ENCODE peak calls at places on chromosomes 7 and 10, in six cellular contexts. L is H1, P is sigmoid colon, T is A549, U is HepG2, Q is tibial nerve. X is an unnamed sample.

GRCh38 chr7:41374150-41374848 is 328.6 kb downstream of the INHBA start:
- DNase-seq in L (no peak), P (no peak), T (no peak), U (no peak), Q (no peak), X (no peak)

GRCh38 chr10:48836605-48837004 is 103.0 kb downstream of the LRRC18 start:
- DNase-seq in L (no peak), P (no peak), T (no peak), U (no peak), Q (no peak), X (no peak)

GRCh38 chr10:10817609-10818008 is 200.1 kb upstream of the CELF2 start:
- DNase-seq in L (no peak), P (no peak), T (no peak), U (no peak), Q (no peak), X (no peak)

GRCh38 chr7:74398426-74398825 is 55.3 kb upstream of the GTF2IRD1 start:
- DNase-seq in L (no peak), P (peak; percentile 57), T (no peak), U (no peak), Q (no peak), X (no peak)

GRCh38 chr7:3695602-3696001 is 394.6 kb downstream of the SDK1 start:
- DNase-seq in L (no peak), P (no peak), T (no peak), U (no peak), Q (no peak), X (no peak)

GRCh38 chr10:48224979-48225560 is 49.4 kb downstream of the FRMPD2 start:
- DNase-seq in L (no peak), P (no peak), T (no peak), U (no peak), Q (no peak), X (no peak)

GRCh38 chr7:47574473-47575328 is 7.2 kb downstream of the TNS3 start:
- DNase-seq in L (no peak), P (no peak), T (no peak), U (peak; percentile 74), Q (no peak), X (peak; percentile 71)

GRCh38 chr10:71553371-71553900 is 156.7 kb downstream of the CDH23 start:
- DNase-seq in L (no peak), P (no peak), T (no peak), U (no peak), Q (no peak), X (no peak)

GRCh38 chr7:141402277-141402996 is 148.8 kb upstream of the AGK start:
- DNase-seq in L (no peak), P (no peak), T (no peak), U (no peak), Q (no peak), X (no peak)

GRCh38 chr10:21475393-21475792 is 50.1 kb downstream of the SKIDA1 start:
- DNase-seq in L (no peak), P (no peak), T (no peak), U (peak; percentile 70), Q (no peak), X (no peak)

GRCh38 chr7:130144632-130145171 is 60.5 kb downstream of the TMEM209 start:
- DNase-seq in L (peak; percentile 32), P (no peak), T (peak; percentile 18), U (peak; percentile 33), Q (no peak), X (no peak)

GRCh38 chr10:121104476-121105111 is 253.4 kb downstream of the WDR11 start:
- DNase-seq in L (no peak), P (no peak), T (no peak), U (no peak), Q (no peak), X (no peak)

GRCh38 chr10:60426425-60426824 is 36.8 kb upstream of the ANK3 start:
- DNase-seq in L (no peak), P (no peak), T (peak; percentile 35), U (peak; percentile 6), Q (no peak), X (no peak)

GRCh38 chr7:134186022-134186421 is 58.9 kb downstream of the LRGUK start:
- DNase-seq in L (no peak), P (no peak), T (no peak), U (no peak), Q (no peak), X (no peak)

GRCh38 chr10:69512901-69513300 is 60.3 kb downstream of the NEUROG3 start:
- DNase-seq in L (no peak), P (no peak), T (no peak), U (no peak), Q (no peak), X (no peak)

GRCh38 chr7:95525503-95525902 is 39.8 kb downstream of the ASB4 start:
- DNase-seq in L (no peak), P (no peak), T (no peak), U (no peak), Q (no peak), X (no peak)

GRCh38 chr10:121813211-121813812 is 114.5 kb downstream of the ATE1 start:
- DNase-seq in L (no peak), P (no peak), T (no peak), U (no peak), Q (no peak), X (no peak)

GRCh38 chr7:102220929-102221850 is 65.5 kb upstream of the SH2B2 start:
- DNase-seq in L (no peak), P (no peak), T (no peak), U (no peak), Q (no peak), X (no peak)

GRCh38 chr10:71647526-71648354 is 71.8 kb downstream of the C10orf105 start:
- DNase-seq in L (peak; percentile 78), P (no peak), T (peak; percentile 43), U (peak; percentile 18), Q (no peak), X (no peak)

GRCh38 chr7:1063361-1063760 is 19.0 kb downstream of the GPR146 start:
- DNase-seq in L (no peak), P (no peak), T (no peak), U (no peak), Q (no peak), X (no peak)

GRCh38 chr7:110156511-110156910 is 934.4 kb upstream of the LRRN3 start:
- DNase-seq in L (no peak), P (no peak), T (no peak), U (no peak), Q (no peak), X (no peak)

GRCh38 chr10:8122970-8123369 is 68.5 kb downstream of the GATA3 start:
- DNase-seq in L (no peak), P (no peak), T (no peak), U (no peak), Q (no peak), X (no peak)
- TF ChIP-seq CTCF in L (no peak), P (no peak), T (no peak), U (no peak), Q (no peak), X (no peak)

GRCh38 chr10:28331821-28332220 is 29.0 kb upstream of the MPP7 start:
- DNase-seq in L (no peak), P (no peak), T (no peak), U (no peak), Q (no peak), X (no peak)
- H3K4me3 ChIP-seq in L (no peak overlapping the region), P (no peak overlapping the region), T (no peak overlapping the region), U (no peak overlapping the region), Q (no peak overlapping the region), X (no peak overlapping the region)

DNA sequence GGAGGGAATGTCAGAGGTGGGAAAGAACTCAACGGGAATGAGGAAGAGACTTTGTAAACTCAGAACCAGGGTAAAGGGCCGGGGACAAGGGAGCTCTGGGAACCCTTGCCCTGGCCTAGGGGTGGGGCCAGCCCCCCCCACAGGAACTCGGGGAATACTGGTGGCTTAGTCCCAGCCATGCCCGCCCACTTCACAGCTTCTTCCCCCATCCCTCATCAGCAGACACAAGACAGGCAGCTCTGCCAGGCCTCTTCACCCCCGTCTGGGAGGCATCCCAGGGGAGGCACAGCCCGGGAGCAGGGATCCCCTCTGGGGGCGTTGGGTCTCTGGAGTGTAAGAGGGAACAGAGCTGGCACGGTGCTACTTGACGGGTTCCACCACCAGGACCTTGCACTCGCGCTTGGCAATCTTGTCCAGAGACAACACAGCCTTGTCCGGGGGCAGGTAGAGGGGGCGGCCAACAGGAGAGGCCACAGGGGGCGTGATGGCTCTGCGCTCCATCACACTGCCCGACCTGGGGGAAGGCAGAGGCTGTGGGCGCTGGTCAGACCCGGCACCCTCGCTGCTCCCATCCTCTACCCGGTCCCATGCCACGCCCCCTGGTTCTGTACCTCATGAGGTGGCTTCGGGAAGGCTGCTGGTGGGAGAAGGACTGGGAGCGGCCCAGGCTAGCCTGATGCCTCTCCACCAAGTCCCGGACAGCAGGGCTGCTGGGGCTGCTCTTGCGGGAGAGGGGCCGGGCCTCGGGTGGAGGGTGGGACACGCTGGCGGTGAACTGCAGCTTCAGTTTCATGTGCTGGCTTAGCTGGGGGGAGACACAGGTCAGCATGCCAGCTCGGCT is 3.7 kb downstream of the TRAPPC14 start:
- DNase-seq in L (no peak), P (no peak), T (no peak), U (no peak), Q (no peak), X (no peak)
- TF ChIP-seq EP300 in L (no peak), P (no peak), T (no peak), U (no peak), Q (no peak), X (no peak)

GRCh38 chr10:6134099-6134880 is 45.5 kb downstream of the RBM17 start:
- DNase-seq in L (no peak), P (peak; percentile 51), T (no peak), U (no peak), Q (no peak), X (peak; percentile 57)

GRCh38 chr10:6135039-6135438 is 46.2 kb downstream of the RBM17 start:
- DNase-seq in L (no peak), P (no peak), T (no peak), U (no peak), Q (no peak), X (no peak)

GRCh38 chr10:6135589-6136168 is 46.8 kb downstream of the RBM17 start:
- DNase-seq in L (no peak), P (peak; percentile 12), T (no peak), U (no peak), Q (no peak), X (no peak)

GRCh38 chr10:6138456-6138855 is 49.6 kb downstream of the RBM17 start:
- DNase-seq in L (no peak), P (peak; percentile 17), T (no peak), U (no peak), Q (no peak), X (no peak)

GRCh38 chr10:6136215-6137201 is 47.7 kb downstream of the RBM17 start:
- DNase-seq in L (no peak), P (peak; percentile 48), T (no peak), U (no peak), Q (no peak), X (peak; percentile 65)
- TF ChIP-seq CTCF in L (no peak), P (no peak), T (no peak), U (no peak), Q (no peak), X (no peak)

GRCh38 chr10:104273899-104274575 is 5.1 kb downstream of the GSTO2 start:
- DNase-seq in L (no peak), P (no peak), T (no peak), U (no peak), Q (no peak), X (no peak)
- H3K4me3 ChIP-seq in L (no peak overlapping the region), P (no peak overlapping the region), T (no peak overlapping the region), U (no peak overlapping the region), Q (no peak overlapping the region), X (peak overlapping the region; percentile 54)

X was measured in suprapubic skin.